ENCODE peak calls at places on chromosome 19, in four cellular contexts. B is foreskin keratinocyte, W is HT1080, A is KBM-7. C is an unnamed sample.

GRCh38 chr19:7483720-7484201 is 5.1 kb downstream of the PEX11G start:
- DNase-seq in B (no peak), W (no peak), A (no peak), C (no peak)

GRCh38 chr19:46724468-46724867 is 7.6 kb upstream of the PRKD2 start:
- DNase-seq in B (no peak), W (no peak), A (no peak), C (no peak)

GRCh38 chr19:50415661-50416033 is 3.1 kb upstream of the SPIB start:
- DNase-seq in B (no peak), W (no peak), A (peak), C (no peak)

GRCh38 chr19:6947745-6948144 is 60.4 kb downstream of the ADGRE1 start:
- DNase-seq in B (no peak), W (peak), A (peak), C (no peak)

GRCh38 chr19:48319647-48320537 is 5.5 kb upstream of the EMP3 start:
- DNase-seq in B (no peak), W (peak), A (peak), C (no peak)

GRCh38 chr19:45900661-45901431 is 1.6 kb downstream of the MYPOP start:
- DNase-seq in B (no peak), W (no peak), A (no peak), C (no peak)

GRCh38 chr19:3034845-3035541 is 5.9 kb upstream of the TLE2 start:
- DNase-seq in B (no peak), W (peak), A (peak), C (no peak)

GRCh38 chr19:2610637-2611482 is 91.6 kb downstream of the GNG7 start:
- DNase-seq in B (peak), W (peak), A (peak), C (peak)

GRCh38 chr19:2449019-2449418 is 7.7 kb downstream of the LMNB2 start:
- DNase-seq in B (no peak), W (no peak), A (no peak), C (no peak)

GRCh38 chr19:42352216-42352892 is 26.9 kb downstream of the MEGF8 start:
- DNase-seq in B (no peak), W (peak), A (no peak), C (no peak)

GRCh38 chr19:15551183-15552004 is 43.1 kb downstream of the CYP4F22 start:
- DNase-seq in B (no peak), W (no peak), A (peak), C (no peak)

GRCh38 chr19:45952691-45953505 is 20.8 kb downstream of the NOVA2 start:
- DNase-seq in B (no peak), W (peak), A (peak), C (no peak)

GRCh38 chr19:14507704-14508246 is 10.4 kb downstream of the DNAJB1 start:
- DNase-seq in B (no peak), W (peak), A (no peak), C (no peak)

GRCh38 chr19:6479836-6480398 is 1.7 kb downstream of the DENND1C start:
- DNase-seq in B (no peak), W (no peak), A (no peak), C (no peak)

GRCh38 chr19:29385191-29385795 is 140.5 kb upstream of the VSTM2B start:
- DNase-seq in B (no peak), W (no peak), A (no peak), C (no peak)

GRCh38 chr19:15324791-15325519 is 7.4 kb downstream of the BRD4 start:
- DNase-seq in B (no peak), W (no peak), A (no peak), C (no peak)

GRCh38 chr19:19217110-19217509 is 5.4 kb downstream of the NCAN start:
- DNase-seq in B (no peak), W (peak), A (peak), C (no peak)

GRCh38 chr19:51326216-51327065 is 15.0 kb downstream of the IGLON5 start:
- DNase-seq in B (no peak), W (no peak), A (no peak), C (no peak)

GRCh38 chr19:44141191-44142013 is at the start of gene ZNF234:
- DNase-seq in B (peak), W (peak), A (peak), C (no peak)